ENCODE peak calls at places on chromosomes 11 and 22, in four cellular contexts. D is fibroblast of the aortic adventitia, S is dorsolateral prefrontal cortex, Q is fibroblast of lung. A is an unnamed sample.

GRCh38 chr11:19352736-19353110 is 112.0 kb upstream of the E2F8 start:
- DNase-seq in S (no peak), D (no peak), Q (no peak), A (no peak)

GRCh38 chr22:31616315-31616980 is 45.6 kb downstream of the PISD start:
- DNase-seq in Q (no peak), S (no peak), D (no peak), A (no peak)

GRCh38 chr22:30262917-30263741 is 3.5 kb downstream of the OSM start:
- DNase-seq in D (peak), Q (peak), S (peak), A (no peak)

GRCh38 chr11:12281571-12282478 is 95.5 kb upstream of the PARVA start:
- DNase-seq in Q (peak), D (peak), S (peak), A (peak)

GRCh38 chr11:130906616-130907015 is 9.7 kb downstream of the SNX19 start:
- DNase-seq in D (no peak), Q (no peak), S (no peak), A (no peak)

GRCh38 chr11:72352859-72353551 is 81.3 kb downstream of the CLPB start:
- DNase-seq in D (peak), Q (peak), S (peak), A (peak)

GRCh38 chr22:33389927-33390326 is 331.7 kb upstream of the SYN3 start:
- DNase-seq in D (no peak), S (no peak), Q (peak), A (peak)

GRCh38 chr22:47328550-47329243 is 566.2 kb downstream of the TBC1D22A start:
- DNase-seq in D (peak), Q (peak), S (no peak), A (peak)

GRCh38 chr11:119363874-119364590 is 17.5 kb downstream of the USP2 start:
- DNase-seq in Q (no peak), D (no peak), S (peak), A (no peak)

GRCh38 chr11:93704237-93704636 is 37.1 kb downstream of the TAF1D start:
- DNase-seq in Q (no peak), S (no peak), D (no peak), A (no peak)

GRCh38 chr11:121415861-121416260 is 36.3 kb upstream of the SORL1 start:
- DNase-seq in S (no peak), D (peak), Q (peak), A (no peak)

GRCh38 chr22:30876221-30876751 is 92.3 kb downstream of the MORC2 start:
- DNase-seq in S (peak), D (no peak), Q (no peak), A (no peak)

GRCh38 chr22:27139935-27140493 is 482.6 kb downstream of the MIAT start:
- DNase-seq in D (peak), S (no peak), Q (peak), A (no peak)

GRCh38 chr11:76918941-76919386 is 58.2 kb downstream of the ACER3 start:
- DNase-seq in S (no peak), Q (peak), D (peak), A (peak)

GRCh38 chr11:61815790-61816735 is 740 bp downstream of the FADS1 start:
- DNase-seq in D (peak), S (peak), Q (peak), A (no peak)

GRCh38 chr11:134068829-134069425 is at the start of gene JAM3:
- DNase-seq in S (peak), D (peak), Q (peak), A (peak)

GRCh38 chr11:2788751-2789140 is 89.0 kb upstream of the KCNQ1OT1 start:
- DNase-seq in Q (no peak), D (no peak), S (peak), A (no peak)

GRCh38 chr11:830295-831131 is 2.2 kb upstream of the CD151 start:
- DNase-seq in Q (peak), D (peak), S (no peak), A (no peak)

GRCh38 chr11:9470765-9471164 is 10.0 kb downstream of the ZNF143 start:
- DNase-seq in S (no peak), D (no peak), Q (no peak), A (no peak)

GRCh38 chr11:2205214-2205770 is 33.7 kb upstream of the TH start:
- DNase-seq in Q (no peak), D (no peak), S (peak), A (no peak)

GRCh38 chr11:86157797-86158378 is 86.7 kb upstream of the EED start:
- DNase-seq in S (no peak), D (no peak), Q (no peak), A (no peak)

GRCh38 chr11:117255966-117256365 is 23.5 kb downstream of the RNF214 start:
- DNase-seq in S (no peak), Q (no peak), D (no peak), A (no peak)

GRCh38 chr11:67649634-67650540 is 643 bp downstream of the ACY3 start:
- DNase-seq in S (no peak), D (no peak), Q (no peak), A (no peak)

GRCh38 chr11:121723261-121723741 is 270.5 kb upstream of the SORL1-AS1 start:
- DNase-seq in D (peak), Q (peak), S (peak), A (no peak)

GRCh38 chr11:46345881-46346484 is 1.3 kb upstream of the DGKZ start:
- DNase-seq in S (no peak), Q (no peak), D (no peak), A (no peak)
- H3K4me3 ChIP-seq in S (peak), Q (no peak), D (no peak), A (no peak)

GRCh38 chr11:17036666-17037658 is 22.7 kb upstream of the PLEKHA7 start:
- DNase-seq in D (no peak), S (no peak), Q (no peak), A (no peak)
- H3K4me3 ChIP-seq in D (no peak), S (no peak), Q (no peak), A (no peak)

GRCh38 chr11:125072210-125072960 is 9.3 kb downstream of the SLC37A2 start:
- DNase-seq in D (no peak), S (no peak), Q (no peak), A (no peak)
- H3K4me3 ChIP-seq in D (no peak), S (no peak), Q (no peak), A (no peak)

DNA sequence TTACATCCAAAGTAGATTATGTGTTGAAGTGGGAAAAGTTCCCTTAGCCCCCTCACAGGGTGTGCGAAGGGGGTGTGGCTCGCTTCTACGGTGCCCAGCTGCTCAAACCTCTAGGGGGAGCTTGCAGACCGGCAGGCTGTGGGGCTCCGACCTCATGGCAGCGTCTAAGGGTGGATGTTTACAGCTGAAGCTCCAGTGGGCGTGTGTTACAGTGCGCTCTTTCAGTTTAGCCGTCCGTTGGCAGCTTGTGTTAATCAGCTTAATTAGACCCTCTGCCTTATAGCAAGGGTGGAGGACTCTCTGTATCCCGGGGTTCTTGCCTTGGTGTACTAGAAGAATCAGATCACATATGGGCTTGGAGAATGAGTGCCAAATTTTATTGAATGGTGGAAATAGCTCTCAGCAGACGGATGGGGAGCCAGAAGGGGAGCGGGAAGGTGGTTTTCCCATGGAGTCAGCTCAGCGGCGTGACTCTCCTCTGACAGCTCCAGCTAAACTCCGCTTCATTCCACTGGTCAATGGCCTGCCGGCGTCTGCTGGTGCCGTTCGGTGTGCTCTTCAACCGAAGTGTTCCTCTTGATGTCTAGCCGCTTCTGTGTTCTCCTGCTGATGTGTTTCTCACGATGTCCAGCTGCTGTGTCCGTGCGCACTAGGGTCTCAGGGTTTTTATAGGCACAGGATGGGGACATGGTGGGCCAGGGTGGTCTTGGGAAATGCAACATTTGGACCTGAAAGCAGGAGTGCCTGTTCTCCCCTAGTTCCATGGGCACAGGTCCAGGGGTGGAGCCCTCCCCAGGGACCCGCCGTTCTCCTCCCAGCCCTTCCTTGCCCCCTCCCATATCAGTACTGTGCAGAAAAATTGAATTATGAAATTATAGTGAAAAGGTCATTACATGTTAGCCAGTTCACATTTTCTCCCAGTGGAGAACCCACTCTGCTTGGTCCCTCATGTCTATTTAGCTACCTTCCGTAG is 28.6 kb upstream of the OR10G7 start:
- DNase-seq in D (peak), Q (peak), S (peak), A (no peak)
- H3K4me3 ChIP-seq in D (peak), Q (peak), S (peak), A (peak)

A was measured in AG04450.